ENCODE peak calls at places on chromosomes 13 and 19, in nine cellular contexts. V, D, L, E, N, B, I, T and P are unnamed samples.

GRCh38 chr19:12260236-12260635 is 34.4 kb downstream of the ZNF44 start:
- DNase-seq in V (no peak), D (no peak), L (no peak), E (no peak), N (no peak), B (no peak), I (no peak), T (no peak), P (no peak)

GRCh38 chr13:30824651-30825050 is 81.4 kb upstream of the MEDAG start:
- DNase-seq in V (no peak), D (no peak), L (no peak), E (no peak), N (no peak), B (no peak), I (no peak), T (no peak), P (no peak)

GRCh38 chr13:35789335-35790166 is 313.1 kb upstream of the MAB21L1 start:
- DNase-seq in V (peak), D (no peak), L (peak), E (no peak), N (peak), B (peak), I (no peak), T (no peak), P (peak)

GRCh38 chr19:8684001-8684902 is 14.3 kb downstream of the ACTL9 start:
- DNase-seq in V (no peak), D (no peak), L (no peak), E (no peak), N (no peak), B (no peak), I (no peak), T (no peak), P (no peak)

GRCh38 chr13:34847751-34848150 is 94.3 kb upstream of the NBEA start:
- DNase-seq in V (peak), D (no peak), L (no peak), E (no peak), N (no peak), B (peak), I (no peak), T (no peak), P (no peak)

GRCh38 chr19:4524808-4525562 is 6.7 kb upstream of the PLIN4 start:
- DNase-seq in V (peak), D (peak), L (peak), E (no peak), N (no peak), B (peak), I (no peak), T (no peak), P (peak)

GRCh38 chr13:94272038-94272437 is 207.4 kb downstream of the DCT start:
- DNase-seq in V (no peak), D (no peak), L (no peak), E (no peak), N (no peak), B (no peak), I (no peak), T (no peak), P (no peak)

GRCh38 chr13:34833562-34834182 is 108.4 kb upstream of the NBEA start:
- DNase-seq in V (peak), D (no peak), L (peak), E (no peak), N (no peak), B (peak), I (no peak), T (no peak), P (no peak)

GRCh38 chr19:7670150-7670784 is 1.4 kb downstream of the RETN start:
- DNase-seq in V (no peak), D (no peak), L (no peak), E (no peak), N (no peak), B (no peak), I (no peak), T (peak), P (no peak)

GRCh38 chr19:28242317-28242927 is 970.5 kb downstream of the UQCRFS1 start:
- DNase-seq in V (peak), D (no peak), L (peak), E (no peak), N (peak), B (peak), I (no peak), T (peak), P (peak)

GRCh38 chr13:94154362-94154761 is 325.1 kb downstream of the DCT start:
- DNase-seq in V (peak), D (no peak), L (peak), E (peak), N (no peak), B (no peak), I (no peak), T (no peak), P (peak)

GRCh38 chr19:6238643-6239281 is 41.0 kb downstream of the MLLT1 start:
- DNase-seq in V (peak), D (peak), L (peak), E (no peak), N (no peak), B (no peak), I (no peak), T (no peak), P (peak)

GRCh38 chr13:66661336-66661735 is 568.8 kb downstream of the PCDH9 start:
- DNase-seq in V (no peak), D (no peak), L (no peak), E (no peak), N (no peak), B (no peak), I (no peak), T (no peak), P (no peak)

GRCh38 chr13:28494537-28494860 is 429 bp downstream of the FLT1 start:
- DNase-seq in V (no peak), D (no peak), L (peak), E (no peak), N (no peak), B (no peak), I (no peak), T (no peak), P (peak)

GRCh38 chr19:862529-863304 is 3.3 kb downstream of the CFD start:
- DNase-seq in V (peak), D (peak), L (peak), E (no peak), N (no peak), B (no peak), I (no peak), T (no peak), P (peak)

GRCh38 chr13:80361883-80362327 is 21.0 kb upstream of the SPRY2 start:
- DNase-seq in V (no peak), D (no peak), L (no peak), E (no peak), N (no peak), B (peak), I (no peak), T (no peak), P (no peak)

GRCh38 chr19:3977242-3978143 is 6.6 kb upstream of the DAPK3 start:
- DNase-seq in V (no peak), D (peak), L (no peak), E (no peak), N (no peak), B (no peak), I (no peak), T (no peak), P (no peak)

GRCh38 chr19:46373573-46374359 is 26.9 kb downstream of the PPP5C start:
- DNase-seq in V (peak), D (no peak), L (peak), E (no peak), N (peak), B (peak), I (peak), T (peak), P (peak)

GRCh38 chr13:89846890-89847585 is 1500.4 kb upstream of the MIR17HG start:
- DNase-seq in V (no peak), D (no peak), L (no peak), E (no peak), N (no peak), B (no peak), I (no peak), T (no peak), P (no peak)

GRCh38 chr19:40165362-40165937 is 25.8 kb upstream of the MAP3K10 start:
- DNase-seq in V (peak), D (peak), L (peak), E (no peak), N (no peak), B (peak), I (no peak), T (peak), P (peak)

GRCh38 chr19:48818234-48818823 is 7.5 kb upstream of the BCAT2 start:
- DNase-seq in V (no peak), D (no peak), L (no peak), E (no peak), N (peak), B (no peak), I (no peak), T (no peak), P (no peak)

GRCh38 chr13:20489185-20489820 is 36.4 kb downstream of the CRYL1 start:
- DNase-seq in V (no peak), D (no peak), L (no peak), E (no peak), N (no peak), B (peak), I (no peak), T (no peak), P (peak)

GRCh38 chr13:48853381-48854102 is 122.2 kb upstream of the FNDC3A start:
- DNase-seq in V (no peak), D (no peak), L (peak), E (no peak), N (no peak), B (no peak), I (peak), T (no peak), P (no peak)

GRCh38 chr19:48363500-48363809 is 285 bp downstream of the TMEM143 start:
- DNase-seq in V (no peak), D (no peak), L (no peak), E (no peak), N (no peak), B (no peak), I (no peak), T (no peak), P (no peak)

GRCh38 chr13:45781553-45782326 is 69.8 kb downstream of the SIAH3 start:
- DNase-seq in V (peak), D (no peak), L (no peak), E (no peak), N (peak), B (no peak), I (peak), T (peak), P (no peak)

GRCh38 chr19:28793391-28794168 is 419.4 kb downstream of the UQCRFS1 start:
- DNase-seq in V (no peak), D (no peak), L (peak), E (no peak), N (no peak), B (no peak), I (no peak), T (no peak), P (no peak)

GRCh38 chr13:43470610-43471009 is 316.2 kb downstream of the ENOX1 start:
- DNase-seq in V (no peak), D (no peak), L (no peak), E (no peak), N (no peak), B (no peak), I (no peak), T (no peak), P (no peak)

GRCh38 chr13:76292726-76293125 is 593.5 kb downstream of the KCTD12 start:
- DNase-seq in V (peak), D (no peak), L (no peak), E (no peak), N (no peak), B (no peak), I (no peak), T (no peak), P (no peak)

GRCh38 chr19:49666120-49666444 is 349 bp downstream of the BCL2L12 start:
- DNase-seq in V (no peak), D (no peak), L (no peak), E (no peak), N (no peak), B (no peak), I (no peak), T (no peak), P (no peak)

GRCh38 chr13:114099191-114099590 is 33.2 kb downstream of the RASA3 start:
- DNase-seq in V (peak), D (no peak), L (peak), E (peak), N (no peak), B (peak), I (peak), T (peak), P (peak)

GRCh38 chr19:45528149-45528743 is 21.0 kb downstream of the VASP start:
- DNase-seq in V (peak), D (no peak), L (peak), E (no peak), N (peak), B (peak), I (no peak), T (no peak), P (no peak)

GRCh38 chr13:98222081-98222554 is 45.0 kb upstream of the RNF113B start:
- DNase-seq in V (no peak), D (no peak), L (peak), E (no peak), N (no peak), B (no peak), I (no peak), T (no peak), P (peak)

GRCh38 chr13:34430294-34430693 is 511.8 kb upstream of the NBEA start:
- DNase-seq in V (no peak), D (no peak), L (peak), E (no peak), N (no peak), B (no peak), I (no peak), T (no peak), P (peak)

GRCh38 chr19:5434351-5434917 is 20.8 kb upstream of the ZNRF4 start:
- DNase-seq in V (no peak), D (no peak), L (no peak), E (no peak), N (no peak), B (no peak), I (no peak), T (no peak), P (no peak)

GRCh38 chr13:101785858-101786257 is 333.4 kb downstream of the ITGBL1 start:
- DNase-seq in V (peak), D (no peak), L (peak), E (no peak), N (peak), B (peak), I (no peak), T (no peak), P (no peak)

GRCh38 chr19:16571689-16572331 is 405 bp downstream of the SLC35E1 start:
- DNase-seq in V (no peak), D (no peak), L (no peak), E (no peak), N (no peak), B (peak), I (no peak), T (no peak), P (peak)

GRCh38 chr13:113457510-113457909 is 4.2 kb upstream of the ADPRHL1 start:
- DNase-seq in V (no peak), D (no peak), L (no peak), E (no peak), N (no peak), B (no peak), I (no peak), T (no peak), P (no peak)

GRCh38 chr13:80988752-80989151 is 647.8 kb upstream of the SPRY2 start:
- DNase-seq in V (no peak), D (no peak), L (no peak), E (no peak), N (no peak), B (no peak), I (no peak), T (peak), P (no peak)